ENCODE peak calls at places on chromosomes 7 and 10, in five cellular contexts. I, C, S, E and U are unnamed samples. For H3K4me1, the result is how much of the 10 kb centered on the place peaks cover.

GRCh38 chr10:121240556-121240955 is 357.7 kb downstream of the FGFR2 start:
- DNase-seq in E (no peak), S (no peak), I (no peak), C (no peak), U (no peak)

GRCh38 chr7:33432825-33433224 is 303.5 kb downstream of the BBS9 start:
- DNase-seq in C (no peak), E (no peak), I (no peak), S (no peak), U (no peak)

GRCh38 chr10:7686351-7687171 is 16.6 kb upstream of the ITIH2 start:
- DNase-seq in I (no peak), E (no peak), C (peak), S (no peak), U (no peak)

GRCh38 chr7:77903597-77903996 is 105.0 kb downstream of the PHTF2 start:
- DNase-seq in I (no peak), C (no peak), S (no peak), E (no peak), U (no peak)

GRCh38 chr10:70540089-70540788 is 61.7 kb downstream of the PALD1 start:
- DNase-seq in E (no peak), C (no peak), S (no peak), I (no peak), U (no peak)

GRCh38 chr7:1192171-1192676 is 32.2 kb upstream of the ZFAND2A start:
- DNase-seq in C (no peak), I (no peak), E (no peak), S (no peak), U (no peak)

GRCh38 chr10:117653170-117653515 is 110.6 kb downstream of the EMX2 start:
- DNase-seq in E (no peak), C (no peak), S (peak), I (no peak), U (no peak)

GRCh38 chr7:128361463-128362441 is at the start of gene PRRT4:
- DNase-seq in C (no peak), S (peak), I (no peak), E (peak), U (no peak)

GRCh38 chr10:103842605-103843004 is 12.8 kb downstream of the SH3PXD2A start:
- DNase-seq in E (no peak), S (no peak), I (no peak), C (no peak), U (no peak)

GRCh38 chr7:30840176-30841024 is 69.2 kb downstream of the MINDY4 start:
- DNase-seq in C (no peak), S (no peak), I (no peak), E (no peak), U (no peak)

GRCh38 chr7:135958173-135958572 is 19.0 kb downstream of the MTPN start:
- DNase-seq in C (no peak), E (no peak), I (no peak), S (no peak), U (no peak)

GRCh38 chr7:135957627-135958026 is 19.5 kb downstream of the MTPN start:
- DNase-seq in I (no peak), E (no peak), S (no peak), C (no peak), U (no peak)

GRCh38 chr7:135959655-135960363 is 17.4 kb downstream of the MTPN start:
- DNase-seq in S (no peak), C (no peak), E (no peak), I (no peak), U (no peak)

GRCh38 chr7:135960709-135961451 is 16.3 kb downstream of the MTPN start:
- DNase-seq in S (no peak), I (no peak), C (no peak), E (no peak), U (no peak)

DNA sequence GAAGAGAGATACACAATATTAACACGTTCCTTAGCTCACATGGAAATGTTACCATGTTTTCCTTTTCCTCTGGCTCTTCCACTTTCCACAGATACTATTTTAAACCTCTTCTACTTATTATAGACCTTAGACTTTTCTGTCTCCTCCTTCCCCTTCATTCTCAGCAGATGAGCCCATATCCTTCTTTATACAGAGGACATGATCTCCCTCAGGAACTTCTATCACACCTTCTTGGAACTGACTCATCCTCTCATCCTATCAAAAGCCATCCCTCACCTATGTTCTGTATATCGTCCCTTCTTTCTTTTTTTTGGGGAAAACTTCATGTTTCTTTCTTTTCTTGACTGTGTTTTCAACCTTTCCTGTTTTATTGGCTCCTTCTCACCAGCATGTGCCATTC is 20.8 kb downstream of the MTPN start:
- DNase-seq in C (no peak), I (no peak), S (no peak), E (no peak), U (no peak)
- H3K4me1 ChIP-seq in C (under half), I (under half), S (under half), E (under half), U (under half)

DNA sequence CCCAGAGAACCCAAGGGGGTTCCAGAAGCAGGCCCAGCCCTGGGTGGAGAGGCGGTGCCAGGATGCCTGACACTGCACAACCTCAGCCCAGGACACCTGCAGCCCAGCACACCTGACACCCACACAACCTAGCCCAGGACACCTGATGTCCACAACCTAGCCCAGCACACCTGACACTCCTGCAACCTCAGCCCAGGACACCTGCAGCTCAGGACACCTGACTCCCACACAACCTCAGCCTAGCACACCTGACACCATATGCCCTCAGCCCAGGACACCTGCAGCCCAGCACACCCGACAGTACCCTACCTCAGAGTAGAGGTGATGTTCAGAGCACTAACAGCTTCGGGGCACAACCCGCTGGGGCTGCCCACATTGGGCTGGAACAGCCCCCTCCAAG is 87.3 kb downstream of the PAXIP1 start:
- DNase-seq in S (no peak), E (no peak), C (no peak), I (no peak), U (no peak)
- H3K4me1 ChIP-seq in S (under half), E (under half), C (under half), I (under half), U (under half)

DNA sequence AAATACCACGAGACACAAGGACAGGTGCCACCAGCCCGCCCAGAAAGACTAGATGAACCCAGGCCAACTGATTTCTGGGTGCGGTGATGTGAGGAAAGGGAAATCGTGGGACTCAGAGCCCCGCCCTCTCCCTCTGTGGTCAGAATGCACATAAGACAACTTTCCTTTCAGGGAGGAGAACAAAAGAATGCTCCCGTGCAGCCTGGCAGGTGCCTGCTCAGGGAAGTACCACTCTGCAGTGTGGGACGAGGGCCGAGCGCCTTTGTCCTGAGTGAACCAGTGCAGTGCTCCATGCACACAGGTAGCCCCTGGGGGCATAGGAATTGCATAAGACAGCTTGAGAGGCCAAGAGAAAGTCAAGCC is 119.5 kb downstream of the ABLIM1 start:
- DNase-seq in E (peak), S (no peak), I (no peak), C (no peak), U (no peak)
- H3K4me1 ChIP-seq in E (under half), S (under half), I (under half), C (under half), U (under half)

DNA sequence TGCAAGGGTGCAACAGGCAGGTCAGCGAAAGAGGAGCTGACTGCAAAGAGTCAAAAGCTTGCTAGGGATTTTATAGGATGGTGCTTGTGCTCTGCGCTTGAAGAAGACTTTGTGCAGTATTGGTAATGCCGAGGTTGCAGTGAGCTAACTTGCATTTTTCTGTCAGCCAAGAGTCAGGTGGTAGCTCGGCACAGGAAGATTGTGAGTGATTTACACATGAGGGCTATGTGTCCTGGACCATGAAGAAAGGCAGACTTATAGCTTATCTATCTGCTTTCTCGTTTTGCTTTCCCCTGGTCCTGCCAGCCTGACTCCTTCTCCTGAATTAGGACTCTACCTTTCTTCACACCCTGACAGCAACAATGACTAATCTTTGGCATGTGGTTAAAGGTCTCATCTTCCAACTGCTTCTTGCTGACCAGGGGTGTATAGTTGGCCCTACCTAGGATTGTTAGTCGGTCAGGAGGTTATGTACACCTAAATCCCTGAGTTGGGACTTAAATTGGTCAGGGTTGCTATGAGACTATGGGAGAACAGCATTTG is 4.1 kb upstream of the SYPL1 start:
- DNase-seq in C (no peak), I (no peak), E (no peak), S (no peak), U (no peak)
- H3K4me1 ChIP-seq in C (under half), I (under half), E (under half), S (under half), U (under half)

GRCh38 chr7:80884511-80885195 is 34.2 kb downstream of the SEMA3C start:
- DNase-seq in I (no peak), E (no peak), C (no peak), S (no peak), U (no peak)

GRCh38 chr7:80881361-80881760 is 37.5 kb downstream of the SEMA3C start:
- DNase-seq in E (no peak), S (no peak), C (no peak), I (no peak), U (no peak)

GRCh38 chr7:80883188-80884025 is 35.4 kb downstream of the SEMA3C start:
- DNase-seq in I (no peak), C (no peak), E (no peak), S (no peak), U (no peak)

GRCh38 chr7:80879849-80880248 is 39.0 kb downstream of the SEMA3C start:
- DNase-seq in S (no peak), E (no peak), C (no peak), I (no peak), U (no peak)

GRCh38 chr7:80882213-80882801 is 36.5 kb downstream of the SEMA3C start:
- DNase-seq in S (no peak), C (no peak), E (no peak), I (no peak), U (no peak)
- H3K4me1 ChIP-seq in S (under half), C (under half), E (under half), I (under half), U (under half)

GRCh38 chr7:158819571-158820203 is 9.6 kb downstream of the ESYT2 start:
- DNase-seq in S (no peak), E (no peak), I (no peak), C (no peak), U (no peak)
- H3K4me1 ChIP-seq in S (half or more), E (half or more), I (under half), C (under half), U (half or more)

DNA sequence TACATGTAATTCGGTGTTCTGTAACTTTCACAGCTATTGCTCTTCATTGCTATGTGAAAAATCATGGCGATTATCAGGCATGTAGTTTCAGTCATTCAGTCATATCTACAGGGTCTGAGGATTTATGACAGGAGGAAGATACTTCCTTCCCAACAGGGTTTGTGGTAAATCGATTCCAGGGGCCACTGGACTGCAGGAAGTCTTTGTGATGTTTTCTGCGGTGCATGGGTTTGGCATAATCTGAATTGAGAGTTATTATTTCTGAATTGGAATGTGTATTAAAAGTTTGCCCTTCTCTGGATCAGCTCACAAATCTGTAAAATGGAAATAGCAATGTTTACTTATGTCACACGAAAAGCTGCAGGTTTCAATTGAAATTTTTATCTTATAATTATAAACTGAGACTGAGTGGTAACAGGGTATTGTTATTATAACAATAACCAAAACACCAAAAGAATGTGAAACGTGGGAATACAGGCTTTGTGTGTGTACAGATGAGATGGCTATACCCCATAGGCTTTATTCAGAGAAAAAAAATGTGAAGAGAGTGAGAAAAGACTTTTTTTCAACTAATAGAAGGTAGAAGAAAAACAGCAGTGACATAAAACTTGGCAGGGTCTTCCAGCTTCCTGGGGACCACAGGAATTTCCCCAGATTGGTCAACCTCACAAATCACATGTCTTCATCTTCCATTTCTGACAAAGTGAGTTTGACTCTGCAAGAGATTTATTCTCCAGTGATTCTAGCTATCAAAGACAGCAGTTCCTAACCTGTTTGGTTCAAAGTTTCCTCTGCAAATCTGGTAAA is 307.7 kb upstream of the NFE2L3 start:
- DNase-seq in E (no peak), C (no peak), I (no peak), S (no peak), U (no peak)
- H3K4me1 ChIP-seq in E (under half), C (under half), I (under half), S (under half), U (under half)

GRCh38 chr10:43891241-43891640 is 242.6 kb upstream of the ZNF32 start:
- DNase-seq in I (no peak), S (no peak), E (no peak), C (no peak), U (no peak)
- H3K4me1 ChIP-seq in I (under half), S (under half), E (under half), C (under half), U (under half)